ENCODE peak calls at places on chromosomes 7 and 10, in four cellular contexts. H is GM23338, P is Panc1, L is K562. T is an unnamed sample.

GRCh38 chr7:130141858-130142653 is 63.1 kb downstream of the TMEM209 start:
- ATAC-seq in P (no peak), L (peak), H (peak), T (peak)

GRCh38 chr7:66583696-66584095 is 45.0 kb upstream of the KCTD7 start:
- ATAC-seq in L (no peak), H (no peak), P (no peak), T (no peak)

GRCh38 chr10:13916384-13916947 is 329.7 kb downstream of the PRPF18 start:
- ATAC-seq in P (no peak), H (no peak), L (no peak), T (no peak)

GRCh38 chr7:2796358-2797352 is 47.5 kb downstream of the GNA12 start:
- ATAC-seq in H (no peak), P (no peak), L (no peak), T (peak)

GRCh38 chr7:144455040-144455404 is 51.5 kb upstream of the NOBOX start:
- ATAC-seq in P (no peak), L (no peak), H (no peak), T (no peak)

GRCh38 chr10:73588656-73589055 is 2.5 kb downstream of the USP54 start:
- ATAC-seq in H (no peak), L (no peak), P (no peak), T (no peak)

GRCh38 chr7:191105-192034 is 1.0 kb upstream of the FAM20C start:
- ATAC-seq in P (peak), H (peak), L (no peak), T (peak)

GRCh38 chr7:30169585-30169978 is 34.8 kb downstream of the MTURN start:
- ATAC-seq in P (no peak), L (no peak), H (no peak), T (no peak)

GRCh38 chr7:140048138-140048537 is 14.6 kb downstream of the PARP12 start:
- ATAC-seq in H (no peak), P (no peak), L (no peak), T (no peak)

GRCh38 chr7:92447239-92448184 is at the start of gene GATAD1:
- ATAC-seq in P (peak), L (peak), H (peak), T (peak)

DNA sequence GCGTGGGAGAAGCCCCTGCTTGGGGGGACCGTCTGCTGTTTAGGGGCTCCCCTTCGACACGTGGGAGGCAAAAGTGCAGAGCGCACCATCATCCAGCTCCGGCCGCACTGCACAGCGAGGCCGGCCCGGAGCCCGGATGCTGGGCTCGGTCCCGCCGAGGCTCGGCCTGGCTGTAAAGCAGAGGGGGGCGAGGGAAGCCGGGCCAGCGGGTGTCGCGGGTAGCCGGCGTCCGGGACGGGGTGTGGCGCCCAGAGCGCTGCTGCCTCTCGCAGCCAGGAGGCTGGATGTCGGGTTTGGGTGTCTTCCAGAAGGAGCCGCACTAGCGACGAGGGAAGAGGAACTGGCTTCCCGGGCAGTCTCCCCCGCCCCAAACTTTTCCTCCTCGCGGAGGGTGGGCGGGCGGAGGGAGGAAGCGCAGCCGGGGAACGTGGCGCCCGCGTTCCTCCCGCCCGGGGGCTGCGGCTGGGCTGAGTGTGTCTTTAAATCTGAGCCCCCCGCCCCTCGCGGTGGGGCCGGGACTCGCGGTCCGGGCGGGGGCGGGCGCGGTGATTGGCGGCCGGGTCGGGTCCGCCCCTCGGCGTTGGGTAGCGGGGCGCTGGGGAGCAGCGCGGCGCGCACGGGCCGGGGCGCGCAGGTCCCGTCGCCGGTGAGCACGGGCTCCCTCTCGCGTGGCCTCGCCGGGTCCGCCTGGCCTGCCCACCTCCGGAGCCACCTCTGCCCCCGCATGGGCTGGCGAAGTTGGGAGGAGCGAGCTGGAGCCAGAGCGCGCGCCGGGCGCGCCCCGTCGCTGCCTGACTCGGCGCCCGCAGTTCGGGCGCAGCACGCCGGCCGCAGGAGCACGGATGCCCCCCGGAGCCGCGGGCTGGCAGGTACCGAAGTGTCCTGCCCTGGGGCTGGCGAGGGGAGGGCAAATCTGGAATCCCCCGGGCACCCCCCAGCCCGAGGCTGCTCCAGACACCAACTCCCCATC is at the start of gene PALD1:
- ATAC-seq in P (peak), H (peak), L (peak), T (peak)
- TF ChIP-seq POLR2AphosphoS5 in P (no peak), H (peak), L (no peak), T (peak)

GRCh38 chr7:96800824-96801223 is 91.2 kb upstream of the SEM1 start:
- ATAC-seq in L (no peak), P (no peak), H (no peak), T (no peak)
- TF ChIP-seq POLR2AphosphoS5 in L (no peak), P (no peak), H (no peak), T (no peak)

GRCh38 chr7:70694909-70695803 is 436.8 kb upstream of the GALNT17 start:
- ATAC-seq in H (peak), P (no peak), L (no peak), T (no peak)

GRCh38 chr7:70698219-70698832 is 433.6 kb upstream of the GALNT17 start:
- ATAC-seq in H (no peak), P (no peak), L (peak), T (no peak)

GRCh38 chr7:70695804-70696104 is 436.2 kb upstream of the GALNT17 start:
- ATAC-seq in H (no peak), P (no peak), L (no peak), T (no peak)

GRCh38 chr7:70694357-70694908 is 437.5 kb upstream of the GALNT17 start:
- ATAC-seq in H (no peak), P (peak), L (no peak), T (peak)

DNA sequence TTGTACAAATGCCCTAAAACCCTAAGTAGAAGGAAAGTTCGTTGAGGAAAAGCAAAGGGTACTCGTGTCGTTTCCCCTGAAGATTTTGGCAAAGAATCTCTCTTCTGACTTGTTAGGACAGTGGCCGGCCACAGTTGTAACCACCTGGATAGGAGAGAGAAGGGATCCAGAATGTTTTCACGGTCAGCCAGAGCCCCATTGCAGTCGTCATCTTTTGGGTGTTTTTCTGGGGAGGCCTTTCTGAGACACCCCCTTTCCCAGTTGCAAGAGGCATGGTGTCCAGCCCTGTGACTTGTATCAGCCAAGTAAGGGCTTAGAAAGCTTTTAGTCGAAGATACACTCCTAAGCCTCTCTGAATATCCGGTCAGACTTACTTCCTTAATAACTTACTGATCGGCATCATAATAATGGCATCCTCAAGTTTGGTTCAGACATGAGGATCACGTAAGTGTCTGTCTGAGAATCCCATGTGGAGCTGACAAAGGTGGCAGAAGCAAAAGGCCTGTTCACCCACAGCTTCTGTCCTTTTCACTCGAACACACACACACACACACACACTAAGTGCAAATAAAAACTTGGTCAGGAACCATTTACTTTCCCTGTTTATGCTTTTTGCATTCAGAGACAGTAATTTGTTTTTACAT is 435.7 kb upstream of the GALNT17 start:
- ATAC-seq in L (no peak), H (no peak), P (no peak), T (no peak)
- TF ChIP-seq POLR2AphosphoS5 in L (no peak), H (no peak), P (no peak), T (no peak)

GRCh38 chr10:68135922-68136718 is 26.8 kb downstream of the MYPN start:
- ATAC-seq in P (peak), H (peak), L (no peak), T (peak)
- TF ChIP-seq POLR2AphosphoS5 in P (peak), H (no peak), L (no peak), T (peak)

GRCh38 chr7:134804854-134805253 is 25.4 kb downstream of the CALD1 start:
- ATAC-seq in L (no peak), H (no peak), P (no peak), T (no peak)

GRCh38 chr7:134813668-134814067 is 34.2 kb downstream of the CALD1 start:
- ATAC-seq in H (no peak), L (no peak), P (no peak), T (no peak)

GRCh38 chr7:134811798-134812197 is 32.4 kb downstream of the CALD1 start:
- ATAC-seq in P (no peak), L (no peak), H (no peak), T (no peak)

GRCh38 chr7:134806197-134806596 is 26.8 kb downstream of the CALD1 start:
- ATAC-seq in H (no peak), L (no peak), P (no peak), T (no peak)

DNA sequence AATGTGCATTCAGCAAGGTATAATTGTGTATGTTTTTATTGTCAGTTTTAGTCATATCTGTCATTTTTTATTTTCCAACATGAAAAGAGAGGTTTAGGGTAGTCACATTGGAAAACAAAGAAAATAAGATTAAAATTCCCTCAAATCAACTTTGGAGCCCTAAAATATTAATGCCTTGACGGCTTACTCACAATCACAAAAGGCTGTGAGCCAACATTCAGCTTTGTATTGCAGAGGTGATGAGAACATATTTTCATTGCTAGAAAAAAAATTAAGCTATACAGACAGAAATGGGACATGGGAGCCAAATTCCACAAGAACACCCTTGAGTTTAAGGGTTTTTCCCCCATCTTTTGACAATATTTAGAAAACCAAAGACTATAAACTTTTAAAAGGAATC is 30.2 kb downstream of the CALD1 start:
- ATAC-seq in H (no peak), L (no peak), P (no peak), T (no peak)
- TF ChIP-seq POLR2AphosphoS5 in H (no peak), L (no peak), P (no peak), T (no peak)

GRCh38 chr7:158779061-158779992 is 50.0 kb downstream of the ESYT2 start:
- ATAC-seq in P (no peak), L (no peak), H (no peak), T (no peak)

GRCh38 chr7:158777793-158778192 is 51.5 kb downstream of the ESYT2 start:
- ATAC-seq in L (no peak), P (no peak), H (no peak), T (no peak)

GRCh38 chr7:158774916-158775315 is 54.4 kb downstream of the ESYT2 start:
- ATAC-seq in H (no peak), L (no peak), P (no peak), T (no peak)

GRCh38 chr7:158778476-158778875 is 50.8 kb downstream of the ESYT2 start:
- ATAC-seq in H (no peak), L (no peak), P (no peak), T (no peak)

DNA sequence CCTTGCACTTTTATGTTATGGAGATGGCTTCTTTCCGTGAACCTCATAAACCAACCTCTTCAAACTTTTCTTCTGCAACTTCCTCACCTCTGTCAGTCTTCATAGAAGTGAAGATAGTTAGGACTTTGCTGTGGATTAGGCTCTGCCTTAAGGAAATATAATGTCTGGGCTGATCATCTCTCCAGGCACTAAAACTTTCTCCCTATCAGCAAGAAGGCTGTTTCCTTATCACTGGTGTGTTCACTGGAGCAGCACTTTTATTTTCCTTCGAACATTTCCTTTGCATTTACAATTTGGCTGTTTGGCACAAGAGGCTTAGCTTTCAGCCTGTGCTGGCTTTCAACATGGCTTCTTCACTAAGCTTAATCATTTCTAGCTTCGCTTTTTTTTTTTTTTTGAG is 52.8 kb downstream of the ESYT2 start:
- ATAC-seq in L (no peak), H (no peak), P (no peak), T (no peak)
- TF ChIP-seq POLR2AphosphoS5 in L (no peak), H (no peak), P (no peak), T (no peak)

GRCh38 chr7:125820495-125820894 is 890.9 kb upstream of the POT1 start:
- ATAC-seq in L (no peak), P (no peak), H (no peak), T (no peak)
- TF ChIP-seq POLR2AphosphoS5 in L (no peak), P (no peak), H (no peak), T (no peak)

GRCh38 chr7:128939075-128939860 is 1.5 kb downstream of the IRF5 start:
- ATAC-seq in P (no peak), L (peak), H (no peak), T (no peak)

GRCh38 chr7:128941323-128941890 is 3.7 kb downstream of the IRF5 start:
- ATAC-seq in H (no peak), P (no peak), L (no peak), T (no peak)

GRCh38 chr7:128938524-128939074 is 872 bp downstream of the IRF5 start:
- ATAC-seq in L (no peak), P (peak), H (peak), T (peak)

GRCh38 chr7:128940494-128941322 is 3.0 kb downstream of the IRF5 start:
- ATAC-seq in L (peak), H (peak), P (no peak), T (peak)

DNA sequence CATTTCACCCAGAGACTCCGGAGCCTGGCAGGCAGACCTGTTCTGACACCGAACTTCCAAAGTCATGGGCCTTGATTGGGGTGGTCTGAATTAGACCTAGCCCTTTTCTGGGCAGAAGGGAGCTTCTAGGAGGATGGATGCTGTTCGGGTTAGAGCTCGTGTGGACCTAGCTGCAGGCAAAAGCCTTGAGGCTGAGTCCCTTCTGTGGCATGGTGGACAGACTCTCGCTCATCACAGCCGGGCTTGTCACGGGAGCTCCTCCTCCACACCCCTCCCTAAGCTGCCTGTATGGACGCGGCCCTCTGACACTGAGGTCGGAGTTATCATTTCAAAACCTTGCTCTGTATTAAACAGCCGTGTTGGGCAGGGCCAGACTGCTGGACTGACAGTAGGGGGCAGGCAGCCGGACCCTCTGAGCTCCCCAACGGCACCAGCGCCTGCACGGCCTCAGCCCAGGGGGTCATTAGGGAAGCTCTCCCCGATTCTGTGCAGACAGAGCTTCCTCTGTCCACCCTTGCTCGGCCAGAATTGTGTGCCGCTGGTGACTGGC is 2.2 kb downstream of the IRF5 start:
- ATAC-seq in L (peak), H (no peak), P (no peak), T (no peak)
- TF ChIP-seq POLR2AphosphoS5 in L (no peak), H (no peak), P (no peak), T (no peak)

GRCh38 chr10:29733323-29733722 is 98.6 kb upstream of the SVIL start:
- ATAC-seq in L (no peak), P (no peak), H (no peak), T (no peak)

GRCh38 chr10:29736325-29737208 is 101.8 kb upstream of the SVIL start:
- ATAC-seq in L (no peak), H (peak), P (peak), T (peak)

GRCh38 chr10:29735628-29736324 is 101.0 kb upstream of the SVIL start:
- ATAC-seq in H (peak), P (peak), L (peak), T (peak)

GRCh38 chr10:29734640-29734979 is 99.8 kb upstream of the SVIL start:
- ATAC-seq in H (no peak), L (no peak), P (no peak), T (no peak)

DNA sequence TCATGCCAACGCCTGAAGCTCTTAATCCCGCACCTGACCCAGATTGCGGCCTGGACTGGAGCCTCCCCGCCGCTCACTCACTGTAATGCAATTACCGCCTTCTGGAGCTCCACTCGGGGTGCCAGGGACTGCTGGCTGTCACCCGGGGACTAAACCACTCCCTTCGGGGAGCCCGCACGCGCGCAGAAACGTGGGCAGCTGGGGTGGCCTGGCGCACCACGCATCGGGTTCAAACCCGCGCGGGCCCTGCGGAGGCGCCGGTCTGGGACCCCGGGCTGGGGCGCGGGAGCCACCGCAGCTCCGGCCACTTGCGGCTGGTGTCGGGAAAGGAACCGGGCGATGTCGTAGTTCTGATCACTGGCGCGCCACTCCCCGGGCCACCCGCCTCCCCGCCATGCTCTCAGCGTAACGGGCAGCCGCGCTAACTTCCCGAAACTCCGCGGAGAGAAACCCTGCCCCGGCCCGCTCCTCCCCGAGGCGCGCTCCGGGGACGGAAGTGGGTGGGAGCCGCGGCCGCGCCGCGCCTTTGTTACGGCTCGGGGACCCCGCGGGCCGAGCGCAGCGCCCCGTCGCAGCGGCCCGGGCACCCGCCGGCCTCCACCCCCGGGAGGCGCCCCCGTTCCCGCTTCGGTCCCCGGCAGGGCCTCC is 100.3 kb upstream of the SVIL start:
- ATAC-seq in P (peak), L (no peak), H (peak), T (peak)
- TF ChIP-seq POLR2AphosphoS5 in P (no peak), L (no peak), H (no peak), T (peak)

DNA sequence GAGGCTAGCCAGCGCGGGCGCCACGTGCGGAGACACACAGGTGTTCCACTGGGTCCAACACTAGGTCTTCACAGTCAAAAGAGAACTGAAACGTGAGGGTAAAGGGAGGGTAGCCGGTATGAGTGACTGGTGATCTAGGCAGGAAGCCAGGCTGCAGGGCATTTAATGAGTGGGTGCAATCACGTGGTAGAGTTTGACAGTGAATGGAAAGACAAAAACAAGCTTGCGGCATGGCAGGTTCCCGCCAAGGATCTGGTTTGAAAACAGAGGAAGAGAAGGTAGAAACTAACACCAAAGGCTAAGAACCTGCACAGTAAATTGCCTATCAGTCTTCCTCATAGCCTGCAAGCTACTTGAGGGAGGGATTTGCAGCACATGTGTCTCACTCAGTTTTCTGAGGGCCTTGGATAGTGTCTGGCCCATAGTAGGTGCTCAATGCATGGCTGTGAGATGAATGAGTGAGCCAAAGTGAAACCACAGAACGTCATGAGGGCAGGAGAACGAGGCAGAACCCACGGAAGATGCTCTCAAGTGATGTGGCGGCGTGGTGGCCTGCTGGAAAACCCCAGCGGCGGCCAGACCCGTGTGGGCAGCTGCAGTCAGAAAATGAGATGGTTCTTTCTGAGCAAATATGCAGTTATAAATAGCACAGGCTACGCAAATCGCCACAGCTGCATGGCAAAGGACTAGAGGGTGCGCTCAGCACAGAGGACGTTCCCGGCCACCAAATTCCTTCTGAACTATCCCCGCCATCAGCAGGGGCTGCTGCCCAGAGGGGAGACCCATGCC is 183.6 kb upstream of the NFE2L3 start:
- ATAC-seq in L (peak), P (no peak), H (no peak), T (no peak)
- TF ChIP-seq POLR2AphosphoS5 in L (no peak), P (no peak), H (no peak), T (no peak)